ENCODE peak calls at places on chromosomes 4 and X, in four cellular contexts. P, H, G and V are unnamed samples.

GRCh38 chrX:7158468-7158990 is 10.6 kb upstream of the PUDP start:
- DNase-seq in P (no peak), H (no peak), G (no peak), V (no peak)

GRCh38 chr4:2246384-2247127 is 4.6 kb upstream of the HAUS3 start:
- DNase-seq in G (no peak), H (no peak), P (no peak), V (no peak)

GRCh38 chr4:103482893-103483292 is 236.9 kb downstream of the TACR3 start:
- DNase-seq in G (no peak), P (no peak), H (no peak), V (no peak)

GRCh38 chrX:12825801-12826200 is 34.6 kb downstream of the PRPS2 start:
- DNase-seq in P (peak; percentile 2), H (no peak), G (no peak), V (no peak)

GRCh38 chr4:87560802-87561201 is 31.6 kb upstream of the SPARCL1 start:
- DNase-seq in G (no peak), H (no peak), P (no peak), V (no peak)

GRCh38 chr4:147658501-147658900 is 25.5 kb downstream of the PRMT9 start:
- DNase-seq in H (no peak), G (no peak), P (no peak), V (no peak)

GRCh38 chr4:152696764-152697250 is 17.0 kb upstream of the TMEM154 start:
- DNase-seq in H (no peak), G (no peak), P (peak; percentile 66), V (peak; percentile 34)

GRCh38 chrX:138761380-138761779 is 49.9 kb upstream of the FGF13 start:
- DNase-seq in G (no peak), P (no peak), H (no peak), V (no peak)

GRCh38 chr4:40688446-40689095 is 58.9 kb upstream of the RBM47 start:
- DNase-seq in H (no peak), P (no peak), G (no peak), V (no peak)

GRCh38 chrX:1417921-1418875 is 26.3 kb upstream of the SLC25A6 start:
- DNase-seq in P (no peak), H (no peak), G (no peak), V (no peak)

GRCh38 chrX:153886915-153887314 is 942 bp upstream of the L1CAM start:
- DNase-seq in H (no peak), G (no peak), P (no peak), V (no peak)

GRCh38 chr4:139171878-139172691 is 4.9 kb downstream of the ELF2 start:
- DNase-seq in H (no peak), P (peak; percentile 46), G (no peak), V (no peak)

GRCh38 chr4:146852365-146852764 is 93.3 kb downstream of the TTC29 start:
- DNase-seq in P (no peak), G (no peak), H (no peak), V (no peak)

GRCh38 chrX:29071525-29071924 is 484.3 kb downstream of the IL1RAPL1 start:
- DNase-seq in H (no peak), P (no peak), G (no peak), V (no peak)

GRCh38 chr4:133146574-133147198 is 2.4 kb upstream of the PCDH10 start:
- DNase-seq in G (peak; percentile 13), P (peak; percentile 77), H (peak; percentile 82), V (no peak)

GRCh38 chrX:51155566-51155965 is 177.1 kb upstream of the NUDT10 start:
- DNase-seq in G (no peak), H (no peak), P (no peak), V (no peak)

GRCh38 chr4:8916251-8916913 is 44.7 kb upstream of the HMX1 start:
- DNase-seq in G (no peak), H (peak; percentile 24), P (no peak), V (no peak)

GRCh38 chr4:153260553-153261306 is 56.5 kb downstream of the TRIM2 start:
- DNase-seq in G (no peak), P (peak; percentile 39), H (no peak), V (no peak)

GRCh38 chr4:1976416-1977352 is 32.1 kb downstream of the NELFA start:
- DNase-seq in G (no peak), H (peak; percentile 26), P (no peak), V (no peak)

GRCh38 chrX:132480581-132481203 is 8.1 kb downstream of the MBNL3 start:
- DNase-seq in G (no peak), P (peak; percentile 87), H (no peak), V (peak; percentile 56)

GRCh38 chrX:107744868-107745267 is 30.7 kb downstream of the TSC22D3 start:
- DNase-seq in G (no peak), P (no peak), H (no peak), V (no peak)
- H3K4me1 ChIP-seq in G (peaks cover 46% of the 10 kb centered on the region), P (peaks cover 7% of the 10 kb centered on the region), H (no peaks in the 10 kb centered on the region), V (peaks cover 34% of the 10 kb centered on the region)

DNA sequence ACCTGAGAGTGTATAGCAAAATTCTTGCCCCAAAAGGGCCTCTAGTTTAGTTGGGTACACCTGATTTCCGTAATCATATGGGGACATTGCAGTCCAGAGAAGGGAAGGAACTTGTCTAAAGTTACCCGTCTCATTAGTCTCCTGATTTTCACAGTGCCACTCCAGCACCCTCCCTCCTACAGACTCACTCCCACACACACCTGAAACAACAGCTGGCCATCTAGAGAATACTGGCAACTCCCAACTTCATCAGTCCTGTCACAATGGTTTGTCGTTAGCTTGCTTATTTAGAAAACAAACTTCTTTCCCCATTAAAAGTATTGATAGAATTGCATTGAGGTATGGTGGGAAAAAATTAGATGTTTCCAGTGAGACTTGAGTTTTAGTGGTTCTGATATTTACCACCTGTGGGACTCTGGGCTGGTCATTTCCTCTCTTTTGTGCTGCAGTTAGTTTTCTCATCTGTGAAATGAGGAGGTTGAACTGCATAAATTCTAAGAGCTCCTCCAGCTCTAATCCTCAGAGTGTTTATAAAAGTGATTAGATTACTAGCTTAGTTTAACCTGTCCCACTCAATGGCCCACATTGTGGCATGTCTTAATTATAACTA is 1.7 kb downstream of the IL13RA1 start:
- DNase-seq in P (no peak), G (no peak), H (no peak), V (no peak)
- H3K27me3 ChIP-seq in P (no peaks in the 10 kb centered on the region), G (no peaks in the 10 kb centered on the region), H (no peaks in the 10 kb centered on the region), V (peaks cover 6% of the 10 kb centered on the region)

GRCh38 chr4:124943145-124943889 is 230.8 kb upstream of the ANKRD50 start:
- DNase-seq in G (no peak), P (peak; percentile 58), H (no peak), V (no peak)

GRCh38 chr4:124946696-124947095 is 234.2 kb upstream of the ANKRD50 start:
- DNase-seq in G (no peak), P (no peak), H (no peak), V (no peak)

GRCh38 chr4:124943938-124944337 is 231.4 kb upstream of the ANKRD50 start:
- DNase-seq in P (no peak), G (no peak), H (no peak), V (no peak)

GRCh38 chr4:124947622-124948265 is 235.2 kb upstream of the ANKRD50 start:
- DNase-seq in P (no peak), H (no peak), G (no peak), V (no peak)

GRCh38 chr4:124945422-124945821 is 232.9 kb upstream of the ANKRD50 start:
- DNase-seq in G (no peak), H (no peak), P (no peak), V (no peak)
- H3K4me1 ChIP-seq in G (peaks cover 18% of the 10 kb centered on the region), H (no peaks in the 10 kb centered on the region), P (peaks cover 4% of the 10 kb centered on the region), V (no peaks in the 10 kb centered on the region)

DNA sequence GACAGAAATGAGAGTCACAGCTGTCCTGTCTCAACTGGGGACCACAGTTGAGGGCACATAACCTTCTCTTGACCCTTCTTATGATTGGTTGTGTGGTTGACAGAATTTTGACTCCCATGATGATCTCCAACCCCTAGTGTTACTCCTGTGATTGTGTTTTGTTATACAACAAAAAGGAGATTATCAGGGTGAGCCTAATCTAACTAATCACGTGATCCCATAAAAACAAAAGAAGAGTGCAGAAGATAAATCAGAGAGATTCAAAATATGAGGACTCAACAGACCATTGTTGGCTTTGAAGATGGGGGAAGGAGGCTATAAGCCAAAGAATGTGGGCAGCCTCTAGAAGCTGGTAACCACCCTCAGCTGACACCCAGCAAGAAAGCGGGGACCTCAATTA is 72.7 kb downstream of the GUCY2F start:
- DNase-seq in H (no peak), G (no peak), P (no peak), V (no peak)
- H3K27me3 ChIP-seq in H (no peaks in the 10 kb centered on the region), G (no peaks in the 10 kb centered on the region), P (no peaks in the 10 kb centered on the region), V (no peaks in the 10 kb centered on the region)

GRCh38 chr4:107854326-107855030 is 29.7 kb downstream of the SGMS2 start:
- DNase-seq in P (peak; percentile 29), G (no peak), H (no peak), V (no peak)

GRCh38 chr4:107855723-107856122 is 31.0 kb downstream of the SGMS2 start:
- DNase-seq in H (no peak), P (no peak), G (no peak), V (no peak)

GRCh38 chr4:107850438-107850837 is 25.7 kb downstream of the SGMS2 start:
- DNase-seq in G (no peak), H (no peak), P (no peak), V (no peak)

GRCh38 chr4:107856901-107857300 is 32.2 kb downstream of the SGMS2 start:
- DNase-seq in P (no peak), G (no peak), H (no peak), V (no peak)

DNA sequence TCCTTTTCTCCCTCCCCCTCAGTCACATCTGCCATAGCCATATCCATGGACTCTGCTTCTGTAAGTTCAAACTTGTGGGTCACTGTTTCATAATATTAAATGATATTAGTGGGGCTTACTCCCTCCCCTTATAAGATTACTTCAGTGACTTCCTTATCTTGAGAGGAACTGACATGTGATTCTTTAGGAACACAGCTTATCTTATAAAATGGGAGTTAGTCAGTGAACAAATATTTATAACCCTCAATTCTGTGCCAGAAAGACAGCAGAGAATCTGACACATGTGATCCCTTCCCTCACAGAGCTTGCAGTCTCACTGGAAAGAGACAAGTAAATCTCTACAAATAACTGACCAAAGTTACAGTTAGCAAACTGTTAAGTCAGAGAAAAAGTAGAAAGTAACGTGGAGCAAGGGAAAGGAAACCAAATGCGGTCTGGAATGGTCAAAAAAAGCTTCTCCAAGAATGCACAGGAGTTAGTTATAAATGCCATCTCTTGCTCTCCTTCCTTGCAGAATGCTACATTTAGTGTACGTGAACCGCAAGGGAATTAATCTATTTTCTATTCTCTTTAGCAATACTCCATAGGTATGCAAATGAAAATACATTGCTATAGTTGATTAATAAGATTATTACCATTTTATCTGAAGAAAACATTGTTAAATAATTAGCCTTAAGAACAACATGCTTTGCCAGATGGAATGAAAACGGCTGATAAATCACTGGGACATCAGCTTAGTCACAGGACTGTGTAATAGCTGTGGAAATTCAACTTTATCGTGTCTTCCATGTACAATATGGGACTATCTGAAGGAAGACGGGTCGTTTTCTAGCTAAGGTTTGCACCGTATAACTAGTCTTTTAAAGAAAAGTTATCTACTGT is 29.0 kb downstream of the SGMS2 start:
- DNase-seq in H (no peak), G (no peak), P (peak; percentile 61), V (no peak)
- H3K4me1 ChIP-seq in H (peaks cover 7% of the 10 kb centered on the region), G (peaks cover 39% of the 10 kb centered on the region), P (no peaks in the 10 kb centered on the region), V (no peaks in the 10 kb centered on the region)